ENCODE peak calls at places on chromosomes 1 and 21, in ten cellular contexts. E is foreskin fibroblast; O is anterior cingulate cortex; Q is spleen; S is heart right ventricle; M is AG20443; L is effector memory CD4-positive, alpha-beta T cell; R is esophagus squamous epithelium; Z is amygdala; H is skeletal muscle cell. F is an unnamed sample.

GRCh38 chr1:181181792-181182585 is 93.5 kb downstream of the IER5 start:
- DNase-seq in L (no peak), Q (no peak), R (no peak), Z (no peak), E (no peak), O (no peak), H (no peak), S (no peak), M (no peak), F (no peak)

GRCh38 chr1:152759453-152760173 is 1.8 kb downstream of the KPRP start:
- DNase-seq in Z (no peak), L (no peak), Q (no peak), S (no peak), E (no peak), O (no peak), H (no peak), R (no peak), M (no peak), F (no peak)

GRCh38 chr1:115829023-115829674 is 11.8 kb downstream of the NHLH2 start:
- DNase-seq in R (no peak), L (no peak), E (peak), Z (no peak), M (peak), H (peak), S (peak), O (no peak), Q (no peak), F (peak)

GRCh38 chr1:153649137-153649866 is 9.2 kb upstream of the SNAPIN start:
- DNase-seq in H (no peak), O (no peak), L (no peak), S (no peak), E (no peak), Z (no peak), M (no peak), Q (no peak), R (no peak), F (no peak)

GRCh38 chr1:60130703-60131102 is 57.1 kb upstream of the C1orf87 start:
- DNase-seq in Q (no peak), R (no peak), E (peak), L (no peak), H (peak), M (peak), S (no peak), O (no peak), Z (no peak), F (no peak)

GRCh38 chr1:54971317-54971791 is 9.1 kb upstream of the TMEM61 start:
- DNase-seq in O (no peak), H (no peak), Q (no peak), S (no peak), R (no peak), Z (no peak), E (peak), L (no peak), M (peak), F (no peak)

GRCh38 chr1:93613895-93614294 is 67.7 kb downstream of the BCAR3 start:
- DNase-seq in Q (no peak), R (no peak), L (no peak), Z (peak), O (peak), H (no peak), E (peak), M (peak), S (peak), F (peak)

GRCh38 chr1:116228501-116228900 is 117.3 kb downstream of the MAB21L3 start:
- DNase-seq in L (no peak), Q (no peak), H (no peak), O (no peak), Z (no peak), R (no peak), M (no peak), E (no peak), S (no peak), F (no peak)

GRCh38 chr1:66750578-66750977 is 1.7 kb upstream of the DYNLT5 start:
- DNase-seq in R (no peak), L (no peak), M (no peak), H (no peak), Q (no peak), S (no peak), O (no peak), Z (no peak), E (no peak), F (no peak)

GRCh38 chr21:44482581-44483287 is 27.4 kb downstream of the LRRC3 start:
- DNase-seq in E (no peak), M (no peak), Q (peak), L (no peak), O (no peak), R (no peak), H (no peak), Z (no peak), S (no peak), F (no peak)

GRCh38 chr1:74673351-74674111 is at the start of gene ERICH3:
- DNase-seq in H (no peak), E (peak), O (peak), S (no peak), L (no peak), Z (peak), R (no peak), Q (peak), M (peak), F (no peak)

GRCh38 chr1:173195596-173196088 is 11.5 kb downstream of the TNFSF4 start:
- DNase-seq in Z (no peak), O (no peak), Q (peak), M (no peak), R (no peak), L (no peak), E (no peak), H (no peak), S (no peak), F (no peak)

GRCh38 chr21:45959182-45959581 is 22.4 kb upstream of the COL6A1 start:
- DNase-seq in Q (no peak), M (no peak), L (no peak), R (no peak), H (no peak), S (no peak), E (peak), O (no peak), Z (no peak), F (no peak)

GRCh38 chr21:39114871-39115658 is 68.2 kb downstream of the PSMG1 start:
- DNase-seq in E (peak), Z (no peak), Q (no peak), L (no peak), O (no peak), M (peak), S (no peak), R (no peak), H (peak), F (no peak)

GRCh38 chr1:234875328-234875952 is 253.2 kb downstream of the TOMM20 start:
- DNase-seq in L (no peak), M (no peak), O (no peak), Z (no peak), Q (no peak), R (no peak), H (no peak), S (no peak), E (no peak), F (no peak)

GRCh38 chr21:23639726-23640125 is 1967.6 kb downstream of the MRPL39 start:
- DNase-seq in M (no peak), Z (no peak), E (no peak), L (no peak), O (no peak), H (no peak), R (no peak), S (no peak), Q (no peak), F (no peak)

GRCh38 chr1:25647863-25648262 is 31.3 kb downstream of the MAN1C1 start:
- DNase-seq in Z (no peak), R (no peak), L (no peak), S (no peak), Q (no peak), O (no peak), H (no peak), E (no peak), M (no peak), F (peak)

GRCh38 chr1:56617141-56617540 is 28.0 kb upstream of the PRKAA2 start:
- DNase-seq in Q (no peak), E (peak), O (no peak), R (no peak), S (no peak), H (peak), L (no peak), M (no peak), Z (no peak), F (no peak)

GRCh38 chr1:229640455-229640854 is 14.4 kb downstream of the URB2 start:
- DNase-seq in O (no peak), R (no peak), S (no peak), M (no peak), H (no peak), L (no peak), Z (no peak), E (no peak), Q (no peak), F (no peak)

GRCh38 chr1:82001345-82001744 is 200.6 kb downstream of the ADGRL2 start:
- DNase-seq in M (no peak), E (no peak), Q (no peak), S (no peak), O (no peak), H (no peak), L (no peak), R (no peak), Z (no peak), F (no peak)

GRCh38 chr1:31401241-31401640 is 11.8 kb upstream of the SERINC2 start:
- DNase-seq in E (peak), S (no peak), H (no peak), Q (no peak), R (no peak), Z (no peak), M (no peak), L (no peak), O (no peak), F (no peak)

GRCh38 chr1:39183503-39184353 is 20.8 kb upstream of the MACF1 start:
- DNase-seq in S (peak), L (peak), Z (no peak), O (no peak), E (peak), H (peak), Q (no peak), R (peak), M (peak), F (no peak)

GRCh38 chr1:112935474-112936289 is 20.3 kb downstream of the SLC16A1 start:
- DNase-seq in E (peak), Q (no peak), M (peak), L (no peak), H (no peak), S (no peak), Z (no peak), R (no peak), O (no peak), F (no peak)

F was measured in sciatic nerve.